ENCODE peak calls at places on chromosomes 16 and 17, in nine cellular contexts. One of them, this sample, is unnamed. For H3K4me1 and H3K36me3, the result is how much of the 10 kb centered on the place peaks cover.

GRCh38 chr17:27836651-27837050 is 36.3 kb upstream of the NOS2 start:
- DNase-seq in IMR-90: no peak
- DNase-seq in Peyer's patch: no peak
- DNase-seq in RWPE2: no peak
- DNase-seq in HCT116: no peak
- DNase-seq in esophagus squamous epithelium: no peak
- DNase-seq in effector memory CD4-positive, alpha-beta T cell: no peak
- DNase-seq in tibial nerve: no peak
- DNase-seq in breast epithelium: no peak
- DNase-seq in this sample: no peak

GRCh38 chr17:2237521-2237921 is 66.1 kb downstream of the SMG6 start:
- DNase-seq in IMR-90: no peak
- DNase-seq in Peyer's patch: no peak
- DNase-seq in RWPE2: no peak
- DNase-seq in HCT116: no peak
- DNase-seq in esophagus squamous epithelium: no peak
- DNase-seq in effector memory CD4-positive, alpha-beta T cell: no peak
- DNase-seq in tibial nerve: no peak
- DNase-seq in breast epithelium: peak
- DNase-seq in this sample: no peak

GRCh38 chr17:17669081-17669850 is 12.0 kb upstream of the RAI1 start:
- DNase-seq in IMR-90: peak
- DNase-seq in Peyer's patch: no peak
- DNase-seq in RWPE2: no peak
- DNase-seq in HCT116: no peak
- DNase-seq in esophagus squamous epithelium: no peak
- DNase-seq in effector memory CD4-positive, alpha-beta T cell: no peak
- DNase-seq in tibial nerve: no peak
- DNase-seq in breast epithelium: no peak
- DNase-seq in this sample: peak

GRCh38 chr17:66115246-66115645 is 76.7 kb downstream of the CEP112 start:
- DNase-seq in IMR-90: peak
- DNase-seq in Peyer's patch: no peak
- DNase-seq in RWPE2: no peak
- DNase-seq in HCT116: no peak
- DNase-seq in esophagus squamous epithelium: no peak
- DNase-seq in effector memory CD4-positive, alpha-beta T cell: no peak
- DNase-seq in tibial nerve: no peak
- DNase-seq in breast epithelium: no peak
- DNase-seq in this sample: no peak

GRCh38 chr17:74512624-74513084 is 18.6 kb downstream of the CD300LB start:
- DNase-seq in IMR-90: no peak
- DNase-seq in Peyer's patch: peak
- DNase-seq in RWPE2: no peak
- DNase-seq in HCT116: no peak
- DNase-seq in esophagus squamous epithelium: no peak
- DNase-seq in effector memory CD4-positive, alpha-beta T cell: no peak
- DNase-seq in tibial nerve: no peak
- DNase-seq in breast epithelium: no peak
- DNase-seq in this sample: no peak

GRCh38 chr16:2770781-2771111 is 6.3 kb downstream of the ELOB start:
- DNase-seq in IMR-90: no peak
- DNase-seq in Peyer's patch: no peak
- DNase-seq in RWPE2: no peak
- DNase-seq in HCT116: no peak
- DNase-seq in esophagus squamous epithelium: no peak
- DNase-seq in effector memory CD4-positive, alpha-beta T cell: no peak
- DNase-seq in tibial nerve: no peak
- DNase-seq in breast epithelium: no peak
- DNase-seq in this sample: no peak

GRCh38 chr16:48126801-48127644 is 28.8 kb downstream of the ABCC12 start:
- DNase-seq in IMR-90: peak
- DNase-seq in Peyer's patch: no peak
- DNase-seq in RWPE2: peak
- DNase-seq in HCT116: no peak
- DNase-seq in esophagus squamous epithelium: no peak
- DNase-seq in effector memory CD4-positive, alpha-beta T cell: no peak
- DNase-seq in tibial nerve: no peak
- DNase-seq in breast epithelium: no peak
- DNase-seq in this sample: peak

GRCh38 chr16:48157794-48158193 is 2.0 kb upstream of the ABCC12 start:
- DNase-seq in IMR-90: no peak
- DNase-seq in Peyer's patch: no peak
- DNase-seq in RWPE2: no peak
- DNase-seq in HCT116: no peak
- DNase-seq in esophagus squamous epithelium: no peak
- DNase-seq in effector memory CD4-positive, alpha-beta T cell: no peak
- DNase-seq in tibial nerve: no peak
- DNase-seq in breast epithelium: no peak
- DNase-seq in this sample: no peak

GRCh38 chr16:10992797-10993196 is 48.4 kb downstream of the CLEC16A start:
- DNase-seq in IMR-90: peak
- DNase-seq in Peyer's patch: peak
- DNase-seq in RWPE2: peak
- DNase-seq in HCT116: peak
- DNase-seq in esophagus squamous epithelium: no peak
- DNase-seq in effector memory CD4-positive, alpha-beta T cell: no peak
- DNase-seq in tibial nerve: no peak
- DNase-seq in breast epithelium: no peak
- DNase-seq in this sample: no peak

GRCh38 chr17:63942309-63942985 is 10.3 kb upstream of the CD79B start:
- DNase-seq in IMR-90: no peak
- DNase-seq in Peyer's patch: no peak
- DNase-seq in RWPE2: no peak
- DNase-seq in HCT116: no peak
- DNase-seq in esophagus squamous epithelium: no peak
- DNase-seq in effector memory CD4-positive, alpha-beta T cell: no peak
- DNase-seq in tibial nerve: no peak
- DNase-seq in breast epithelium: no peak
- DNase-seq in this sample: no peak

GRCh38 chr17:59547131-59547915 is 18.1 kb upstream of the DHX40 start:
- DNase-seq in IMR-90: no peak
- DNase-seq in Peyer's patch: no peak
- DNase-seq in RWPE2: no peak
- DNase-seq in HCT116: no peak
- DNase-seq in esophagus squamous epithelium: no peak
- DNase-seq in effector memory CD4-positive, alpha-beta T cell: no peak
- DNase-seq in tibial nerve: no peak
- DNase-seq in breast epithelium: no peak
- DNase-seq in this sample: no peak

GRCh38 chr17:49252148-49252682 is 21.6 kb upstream of the PHOSPHO1 start:
- DNase-seq in IMR-90: no peak
- DNase-seq in Peyer's patch: no peak
- DNase-seq in RWPE2: no peak
- DNase-seq in HCT116: no peak
- DNase-seq in esophagus squamous epithelium: no peak
- DNase-seq in effector memory CD4-positive, alpha-beta T cell: no peak
- DNase-seq in tibial nerve: no peak
- DNase-seq in breast epithelium: no peak
- DNase-seq in this sample: no peak

GRCh38 chr17:7222093-7222971 is 2.6 kb downstream of the ACADVL start:
- DNase-seq in IMR-90: no peak
- DNase-seq in Peyer's patch: no peak
- DNase-seq in RWPE2: no peak
- DNase-seq in HCT116: no peak
- DNase-seq in esophagus squamous epithelium: no peak
- DNase-seq in effector memory CD4-positive, alpha-beta T cell: no peak
- DNase-seq in tibial nerve: no peak
- DNase-seq in breast epithelium: no peak
- DNase-seq in this sample: peak

GRCh38 chr16:23597003-23597756 is 1.1 kb upstream of the NDUFAB1 start:
- DNase-seq in IMR-90: no peak
- DNase-seq in Peyer's patch: peak
- DNase-seq in RWPE2: no peak
- DNase-seq in HCT116: peak
- DNase-seq in esophagus squamous epithelium: no peak
- DNase-seq in effector memory CD4-positive, alpha-beta T cell: no peak
- DNase-seq in tibial nerve: no peak
- DNase-seq in breast epithelium: no peak
- DNase-seq in this sample: no peak

GRCh38 chr16:27107185-27107592 is 40.5 kb downstream of the C16orf82 start:
- DNase-seq in IMR-90: no peak
- DNase-seq in Peyer's patch: no peak
- DNase-seq in RWPE2: no peak
- DNase-seq in HCT116: no peak
- DNase-seq in esophagus squamous epithelium: no peak
- DNase-seq in effector memory CD4-positive, alpha-beta T cell: no peak
- DNase-seq in tibial nerve: no peak
- DNase-seq in breast epithelium: no peak
- DNase-seq in this sample: no peak

DNA sequence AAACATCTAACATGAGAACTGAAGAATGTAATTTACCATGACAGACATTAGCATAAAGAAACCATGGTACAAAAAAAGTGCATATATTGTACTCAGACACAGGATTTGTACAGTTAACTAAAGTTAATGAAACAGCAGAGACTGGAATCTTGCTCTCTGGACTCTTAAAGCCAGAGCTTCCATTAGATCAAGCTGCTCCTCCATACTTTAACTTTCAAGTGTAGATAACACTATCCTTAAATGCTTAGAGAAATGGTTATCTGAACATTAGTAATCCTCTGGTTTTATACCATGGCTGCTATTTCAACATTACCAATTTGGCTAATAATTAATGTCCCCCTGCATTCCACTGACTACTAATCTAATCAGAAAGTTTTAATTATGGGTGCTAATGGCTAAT is 3.1 kb downstream of the NUDT21 start:
- DNase-seq in IMR-90: no peak
- DNase-seq in Peyer's patch: no peak
- DNase-seq in RWPE2: no peak
- DNase-seq in HCT116: no peak
- DNase-seq in esophagus squamous epithelium: no peak
- DNase-seq in effector memory CD4-positive, alpha-beta T cell: no peak
- DNase-seq in tibial nerve: no peak
- DNase-seq in breast epithelium: no peak
- DNase-seq in this sample: no peak
- H3K4me1 ChIP-seq in IMR-90: under half
- H3K4me1 ChIP-seq in Peyer's patch: under half
- H3K4me1 ChIP-seq in RWPE2: under half
- H3K4me1 ChIP-seq in HCT116: under half
- H3K4me1 ChIP-seq in esophagus squamous epithelium: under half
- H3K4me1 ChIP-seq in effector memory CD4-positive, alpha-beta T cell: under half
- H3K4me1 ChIP-seq in tibial nerve: under half
- H3K4me1 ChIP-seq in breast epithelium: under half
- H3K4me1 ChIP-seq in this sample: under half

GRCh38 chr17:35448899-35449227 is 297 bp upstream of the SLFN13 start:
- DNase-seq in IMR-90: no peak
- DNase-seq in Peyer's patch: no peak
- DNase-seq in RWPE2: no peak
- DNase-seq in HCT116: no peak
- DNase-seq in esophagus squamous epithelium: no peak
- DNase-seq in effector memory CD4-positive, alpha-beta T cell: no peak
- DNase-seq in tibial nerve: no peak
- DNase-seq in breast epithelium: no peak
- DNase-seq in this sample: no peak

GRCh38 chr17:35448214-35448898 is at the start of gene SLFN13:
- DNase-seq in IMR-90: peak
- DNase-seq in Peyer's patch: peak
- DNase-seq in RWPE2: peak
- DNase-seq in HCT116: no peak
- DNase-seq in esophagus squamous epithelium: peak
- DNase-seq in effector memory CD4-positive, alpha-beta T cell: peak
- DNase-seq in tibial nerve: peak
- DNase-seq in breast epithelium: peak
- DNase-seq in this sample: peak

GRCh38 chr17:35447494-35447893 is 1.1 kb downstream of the SLFN13 start:
- DNase-seq in IMR-90: no peak
- DNase-seq in Peyer's patch: no peak
- DNase-seq in RWPE2: no peak
- DNase-seq in HCT116: no peak
- DNase-seq in esophagus squamous epithelium: no peak
- DNase-seq in effector memory CD4-positive, alpha-beta T cell: no peak
- DNase-seq in tibial nerve: no peak
- DNase-seq in breast epithelium: no peak
- DNase-seq in this sample: no peak

GRCh38 chr17:35449371-35449931 is 885 bp upstream of the SLFN13 start:
- DNase-seq in IMR-90: no peak
- DNase-seq in Peyer's patch: peak
- DNase-seq in RWPE2: no peak
- DNase-seq in HCT116: no peak
- DNase-seq in esophagus squamous epithelium: no peak
- DNase-seq in effector memory CD4-positive, alpha-beta T cell: no peak
- DNase-seq in tibial nerve: no peak
- DNase-seq in breast epithelium: no peak
- DNase-seq in this sample: no peak
- H3K4me3 ChIP-seq in IMR-90: no peak
- H3K4me3 ChIP-seq in Peyer's patch: peak
- H3K4me3 ChIP-seq in RWPE2: no peak
- H3K4me3 ChIP-seq in HCT116: no peak
- H3K4me3 ChIP-seq in esophagus squamous epithelium: peak
- H3K4me3 ChIP-seq in effector memory CD4-positive, alpha-beta T cell: no peak
- H3K4me3 ChIP-seq in tibial nerve: no peak
- H3K4me3 ChIP-seq in breast epithelium: peak
- H3K4me3 ChIP-seq in this sample: peak

GRCh38 chr16:71670537-71670936 is 44.6 kb downstream of the MARVELD3 start:
- DNase-seq in IMR-90: no peak
- DNase-seq in Peyer's patch: peak
- DNase-seq in RWPE2: no peak
- DNase-seq in HCT116: no peak
- DNase-seq in esophagus squamous epithelium: no peak
- DNase-seq in effector memory CD4-positive, alpha-beta T cell: no peak
- DNase-seq in tibial nerve: no peak
- DNase-seq in breast epithelium: no peak
- DNase-seq in this sample: no peak
- H3K36me3 ChIP-seq in IMR-90: under half
- H3K36me3 ChIP-seq in Peyer's patch: under half
- H3K36me3 ChIP-seq in RWPE2: half or more
- H3K36me3 ChIP-seq in HCT116: under half
- H3K36me3 ChIP-seq in esophagus squamous epithelium: under half
- H3K36me3 ChIP-seq in effector memory CD4-positive, alpha-beta T cell: under half
- H3K36me3 ChIP-seq in tibial nerve: under half
- H3K36me3 ChIP-seq in breast epithelium: under half
- H3K36me3 ChIP-seq in this sample: under half

DNA sequence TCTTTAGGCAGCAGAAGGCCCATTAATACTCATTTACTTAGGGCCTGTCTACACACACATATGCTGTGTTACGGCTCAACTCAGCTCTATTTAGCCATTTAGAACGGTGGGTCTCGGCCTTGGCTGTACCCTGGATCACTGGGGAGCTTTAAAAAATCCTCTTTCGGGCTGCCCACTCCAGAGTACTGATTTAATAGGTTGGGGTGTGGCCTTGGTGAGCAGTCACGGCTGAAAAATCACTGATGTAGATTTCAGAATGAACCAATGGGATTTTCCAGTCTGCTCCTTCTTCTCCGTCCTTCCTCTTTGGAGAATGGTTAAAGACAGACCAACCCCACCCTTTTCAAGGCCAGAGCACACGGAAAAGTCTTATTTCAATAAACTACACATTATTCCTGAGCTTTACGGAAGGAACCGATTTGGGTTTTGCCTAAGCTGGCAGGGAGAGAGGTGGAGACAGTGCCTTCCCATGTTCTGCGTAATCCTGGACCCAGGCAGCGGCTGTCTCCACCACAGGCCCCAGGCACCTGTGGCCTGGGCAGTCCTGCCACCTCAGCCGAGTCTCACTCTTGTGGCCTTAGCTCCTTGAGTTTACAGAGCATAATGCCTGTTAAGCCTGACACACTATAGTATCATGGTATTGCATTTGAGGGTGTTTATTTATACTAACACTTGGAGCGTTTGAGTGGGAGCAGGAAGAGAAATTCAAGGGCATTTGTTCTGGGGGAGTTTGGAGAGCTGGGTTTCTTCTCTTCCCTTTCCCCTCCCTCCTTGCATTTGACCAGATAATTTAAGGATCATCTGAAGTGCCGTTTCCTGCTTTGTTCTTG is 223.3 kb downstream of the CCDC182 start:
- DNase-seq in IMR-90: peak
- DNase-seq in Peyer's patch: no peak
- DNase-seq in RWPE2: no peak
- DNase-seq in HCT116: no peak
- DNase-seq in esophagus squamous epithelium: no peak
- DNase-seq in effector memory CD4-positive, alpha-beta T cell: no peak
- DNase-seq in tibial nerve: no peak
- DNase-seq in breast epithelium: no peak
- DNase-seq in this sample: no peak
- H3K4me1 ChIP-seq in IMR-90: under half
- H3K4me1 ChIP-seq in Peyer's patch: under half
- H3K4me1 ChIP-seq in RWPE2: under half
- H3K4me1 ChIP-seq in HCT116: half or more
- H3K4me1 ChIP-seq in esophagus squamous epithelium: under half
- H3K4me1 ChIP-seq in effector memory CD4-positive, alpha-beta T cell: under half
- H3K4me1 ChIP-seq in tibial nerve: under half
- H3K4me1 ChIP-seq in breast epithelium: under half
- H3K4me1 ChIP-seq in this sample: under half

This sample was measured in pancreas.